ENCODE peak calls at places on chromosomes 7 and 10, in eight cellular contexts. H, T, A, D, Z, Y, V and B are unnamed samples.

GRCh38 chr7:141993354-141993753 is 2.3 kb upstream of the MGAM start:
- DNase-seq in T (no peak), Z (no peak), V (no peak), D (no peak), A (no peak), H (no peak), Y (no peak), B (no peak)

GRCh38 chr10:77287647-77288120 is 349.9 kb downstream of the KCNMA1 start:
- DNase-seq in Y (no peak), H (no peak), A (no peak), Z (no peak), D (no peak), T (no peak), V (no peak), B (no peak)

GRCh38 chr7:131040467-131040932 is 287.2 kb upstream of the MKLN1 start:
- DNase-seq in Y (peak; percentile 73), H (no peak), A (no peak), T (peak; percentile 77), Z (peak; percentile 79), V (peak; percentile 35), D (peak; percentile 77), B (peak; percentile 79)

GRCh38 chr7:32937344-32938174 is 19.7 kb upstream of the FKBP9 start:
- DNase-seq in D (peak; percentile 27), A (no peak), H (no peak), V (no peak), T (peak; percentile 52), Z (peak; percentile 48), Y (no peak), B (peak; percentile 64)

GRCh38 chr7:133931053-133931452 is 196.1 kb upstream of the LRGUK start:
- DNase-seq in D (no peak), Y (peak; percentile 44), V (no peak), A (no peak), H (no peak), Z (no peak), T (no peak), B (peak; percentile 34)

GRCh38 chr10:86100581-86101061 is 266.0 kb downstream of the GRID1 start:
- DNase-seq in D (peak; percentile 51), Z (no peak), H (peak; percentile 50), Y (peak; percentile 29), V (no peak), A (no peak), T (peak; percentile 22), B (no peak)

GRCh38 chr10:71075066-71075758 is 137.2 kb upstream of the UNC5B start:
- DNase-seq in D (no peak), V (no peak), A (no peak), H (peak; percentile 62), T (no peak), Y (no peak), Z (no peak), B (no peak)

GRCh38 chr10:59625842-59626522 is 83.7 kb downstream of the SLC16A9 start:
- DNase-seq in T (peak; percentile 72), V (peak; percentile 17), A (peak; percentile 9), D (peak; percentile 91), H (no peak), Y (peak; percentile 48), Z (peak; percentile 72), B (peak; percentile 66)

GRCh38 chr10:112713411-112713810 is 236.6 kb upstream of the TCF7L2 start:
- DNase-seq in A (no peak), Y (no peak), Z (peak; percentile 35), D (no peak), H (no peak), T (peak; percentile 51), V (no peak), B (no peak)

GRCh38 chr10:86756511-86757109 is at the start of gene BMPR1A:
- DNase-seq in Z (peak; percentile 59), A (no peak), T (peak; percentile 89), Y (no peak), H (no peak), V (no peak), D (no peak), B (no peak)